ENCODE peak calls at places on chromosome X, in six cellular contexts. Q is NT2/D1, O is GM12891, B is amniotic stem cell, C is GM04503, Y is NCI-H524. E is an unnamed sample.

GRCh38 chrX:9269134-9269533 is 195.7 kb upstream of the TBL1X start:
- DNase-seq in Q (no peak), Y (no peak), O (no peak), B (no peak), C (no peak), E (peak; percentile 11)

GRCh38 chrX:118526149-118526548 is 30.5 kb downstream of the DOCK11 start:
- DNase-seq in B (no peak), O (no peak), Y (no peak), Q (no peak), C (no peak), E (no peak)

GRCh38 chrX:124274438-124275166 is 57.9 kb upstream of the TEX13D start:
- DNase-seq in C (no peak), Q (no peak), O (no peak), B (no peak), Y (peak; percentile 56), E (no peak)

GRCh38 chrX:13764765-13765164 is 30.2 kb downstream of the OFD1 start:
- DNase-seq in B (no peak), C (no peak), O (no peak), Q (no peak), Y (peak; percentile 72), E (no peak)

GRCh38 chrX:19743386-19743785 is 144.0 kb downstream of the SH3KBP1 start:
- DNase-seq in Q (no peak), B (no peak), C (no peak), Y (no peak), O (no peak), E (no peak)

GRCh38 chrX:25531096-25531495 is 515.3 kb upstream of the ARX start:
- DNase-seq in B (no peak), Q (no peak), C (no peak), O (no peak), Y (no peak), E (no peak)

GRCh38 chrX:154719132-154719675 is 31.7 kb downstream of the GAB3 start:
- DNase-seq in C (no peak), O (no peak), Y (no peak), Q (no peak), B (no peak), E (no peak)

GRCh38 chrX:103446665-103447302 is 70.4 kb downstream of the BEX3 start:
- DNase-seq in O (no peak), Q (no peak), Y (no peak), B (no peak), C (no peak), E (no peak)

GRCh38 chrX:2689773-2690666 is 1.1 kb upstream of the CD99 start:
- DNase-seq in O (no peak), C (no peak), Y (no peak), B (no peak), Q (no peak), E (peak; percentile 13)

GRCh38 chrX:154540897-154541535 is 5.6 kb downstream of the G6PD start:
- DNase-seq in B (no peak), Y (no peak), O (no peak), Q (no peak), C (no peak), E (no peak)

GRCh38 chrX:111119341-111119740 is 23.4 kb downstream of the PAK3 start:
- DNase-seq in C (no peak), Q (no peak), O (no peak), Y (no peak), B (no peak), E (no peak)

GRCh38 chrX:53239474-53239873 is 14.5 kb upstream of the KDM5C start:
- DNase-seq in B (no peak), C (no peak), O (no peak), Q (peak; percentile 30), Y (peak; percentile 34), E (no peak)

GRCh38 chrX:125497667-125498066 is 178.0 kb downstream of the TEX13C start:
- DNase-seq in O (no peak), B (no peak), Y (no peak), C (no peak), Q (no peak), E (no peak)

GRCh38 chrX:3384330-3384729 is 37.9 kb upstream of the MXRA5 start:
- DNase-seq in O (no peak), Q (no peak), C (no peak), Y (no peak), B (peak; percentile 2), E (no peak)

GRCh38 chrX:148049441-148049840 is 68.3 kb downstream of the FMR1NB start:
- DNase-seq in B (peak; percentile 2), Y (peak; percentile 72), Q (peak; percentile 5), C (no peak), O (no peak), E (peak; percentile 11)

GRCh38 chrX:110395877-110396276 is 37.2 kb downstream of the RTL9 start:
- DNase-seq in C (no peak), B (no peak), Y (no peak), Q (no peak), O (no peak), E (no peak)

GRCh38 chrX:151359931-151360871 is 36.8 kb upstream of the VMA21 start:
- DNase-seq in O (no peak), B (no peak), C (no peak), Y (peak; percentile 36), Q (no peak), E (peak; percentile 15)

GRCh38 chrX:134949271-134949670 is 41.5 kb upstream of the SMIM10 start:
- DNase-seq in B (no peak), Q (no peak), Y (no peak), O (no peak), C (no peak), E (no peak)

GRCh38 chrX:113726898-113727297 is 857.0 kb upstream of the HTR2C start:
- DNase-seq in Y (no peak), Q (no peak), C (no peak), O (no peak), B (no peak), E (no peak)

GRCh38 chrX:111010151-111010550 is 85.8 kb upstream of the PAK3 start:
- DNase-seq in Q (no peak), B (no peak), C (no peak), Y (peak; percentile 1), O (no peak), E (no peak)

GRCh38 chrX:10415704-10416001 is 204.7 kb downstream of the MID1 start:
- DNase-seq in O (no peak), Q (no peak), C (peak; percentile 27), B (no peak), Y (no peak), E (no peak)

GRCh38 chrX:27186671-27187070 is 276.5 kb downstream of the PPP4R3C start:
- DNase-seq in C (no peak), B (no peak), Q (peak; percentile 15), O (no peak), Y (peak; percentile 61), E (no peak)

GRCh38 chrX:49844622-49845021 is 15.5 kb downstream of the PAGE4 start:
- DNase-seq in Q (no peak), O (no peak), B (no peak), Y (peak; percentile 29), C (no peak), E (no peak)

GRCh38 chrX:133923113-133923512 is 62.3 kb downstream of the GPC3 start:
- DNase-seq in Q (no peak), B (no peak), O (no peak), Y (no peak), C (no peak), E (no peak)

GRCh38 chrX:72094894-72095293 is 36.8 kb downstream of the RTL5 start:
- DNase-seq in Y (peak; percentile 56), C (no peak), Q (no peak), O (peak; percentile 39), B (no peak), E (no peak)

GRCh38 chrX:153351981-153352380 is 18.0 kb downstream of the ZNF275 start:
- DNase-seq in C (no peak), O (no peak), Q (no peak), B (no peak), Y (no peak), E (no peak)

GRCh38 chrX:41919870-41920269 is 3.5 kb downstream of the CASK start:
- DNase-seq in B (no peak), Q (no peak), O (no peak), C (no peak), Y (no peak), E (no peak)

GRCh38 chrX:34578237-34578636 is 78.8 kb downstream of the TMEM47 start:
- DNase-seq in O (no peak), B (no peak), Q (no peak), Y (no peak), C (no peak), E (no peak)

GRCh38 chrX:119155416-119156035 is 27.9 kb upstream of the KIAA1210 start:
- DNase-seq in Q (no peak), B (no peak), O (no peak), C (peak; percentile 15), Y (no peak), E (no peak)

GRCh38 chrX:16067886-16068515 is 55.4 kb upstream of the GRPR start:
- DNase-seq in O (no peak), B (no peak), C (no peak), Q (no peak), Y (no peak), E (no peak)

GRCh38 chrX:64894454-64895038 is 81.7 kb downstream of the ZC4H2 start:
- DNase-seq in C (no peak), B (no peak), Q (peak; percentile 42), O (no peak), Y (peak; percentile 77), E (no peak)

GRCh38 chrX:149129767-149130166 is 375.3 kb downstream of the IDS start:
- DNase-seq in C (no peak), B (no peak), Y (no peak), Q (no peak), O (no peak), E (peak; percentile 4)

GRCh38 chrX:25344191-25344936 is 328.6 kb upstream of the ARX start:
- DNase-seq in C (no peak), Q (no peak), O (no peak), B (no peak), Y (peak; percentile 78), E (no peak)

GRCh38 chrX:72609313-72609712 is 36.7 kb upstream of the HDAC8 start:
- DNase-seq in B (no peak), C (no peak), Y (peak; percentile 3), Q (no peak), O (no peak), E (no peak)

GRCh38 chrX:147803948-147804347 is 107.8 kb upstream of the FMR1 start:
- DNase-seq in Q (peak; percentile 6), C (no peak), B (no peak), O (no peak), Y (peak; percentile 49), E (peak; percentile 9)